ENCODE peak calls at places on chromosome 1, in five cellular contexts. Z is WTC11; N is psoas muscle; X is RPMI7951; J is activated CD4-positive, alpha-beta T cell treated with anti-CD3 and anti-CD28 coated beads, Interleukin-2, amount 10 ng/mL, durations not matched to agents 7 days and 5 days. F is an unnamed sample.

GRCh38 chr1:191608367-191608766 is 549.9 kb upstream of the RGS18 start:
- DNase-seq in Z (no peak), J (no peak), X (no peak), N (peak; percentile 25), F (no peak)

GRCh38 chr1:59765036-59765730 is 49.6 kb upstream of the HOOK1 start:
- DNase-seq in J (no peak), N (no peak), X (no peak), Z (no peak), F (no peak)

GRCh38 chr1:247862756-247863155 is 5.8 kb downstream of the TRIM58 start:
- DNase-seq in N (no peak), Z (no peak), X (no peak), J (no peak), F (no peak)

GRCh38 chr1:51955797-51956527 is 34.5 kb downstream of the RAB3B start:
- DNase-seq in X (no peak), N (no peak), J (no peak), Z (no peak), F (no peak)

GRCh38 chr1:227899141-227899819 is 48.5 kb downstream of the WNT9A start:
- DNase-seq in X (no peak), J (no peak), N (peak; percentile 37), Z (no peak), F (no peak)

GRCh38 chr1:172826096-172826741 is 167.3 kb downstream of the FASLG start:
- DNase-seq in J (no peak), Z (no peak), N (no peak), X (peak; percentile 86), F (peak; percentile 49)

GRCh38 chr1:90114521-90115141 is 119.7 kb downstream of the ZNF326 start:
- DNase-seq in X (peak; percentile 55), Z (no peak), J (no peak), N (no peak), F (no peak)

GRCh38 chr1:30063621-30064280 is 659.6 kb downstream of the MATN1 start:
- DNase-seq in X (peak; percentile 70), Z (no peak), J (no peak), N (no peak), F (no peak)

GRCh38 chr1:12162459-12163137 is 4.2 kb upstream of the TNFRSF1B start:
- DNase-seq in X (no peak), Z (no peak), N (no peak), J (no peak), F (no peak)

GRCh38 chr1:168827557-168827956 is 98.6 kb upstream of the DPT start:
- DNase-seq in J (no peak), X (no peak), N (no peak), Z (no peak), F (no peak)

GRCh38 chr1:86741947-86742572 is 37.7 kb downstream of the SH3GLB1 start:
- DNase-seq in Z (no peak), N (no peak), J (peak; percentile 46), X (peak; percentile 24), F (peak; percentile 29)

GRCh38 chr1:170670751-170671628 is 7.1 kb downstream of the PRRX1 start:
- DNase-seq in Z (peak; percentile 85), N (peak; percentile 88), J (peak; percentile 27), X (no peak), F (no peak)

GRCh38 chr1:9827558-9828185 is 3.9 kb upstream of the CLSTN1 start:
- DNase-seq in J (no peak), X (no peak), Z (peak; percentile 52), N (no peak), F (no peak)

GRCh38 chr1:116435806-116436486 is 62.9 kb downstream of the ATP1A1 start:
- DNase-seq in Z (no peak), J (no peak), N (no peak), X (no peak), F (no peak)

GRCh38 chr1:47180603-47181094 is 9.2 kb downstream of the PDZK1IP1 start:
- DNase-seq in X (no peak), Z (no peak), N (no peak), J (no peak), F (no peak)

F was measured in DND-41.